ENCODE peak calls at places on chromosomes 11 and 22, in five cellular contexts. One of them, this sample, is unnamed.

GRCh38 chr11:67264886-67265632 is 1.2 kb upstream of the GRK2 start:
- DNase-seq in sigmoid colon: peak
- DNase-seq in body of pancreas: peak
- DNase-seq in HCT116: no peak
- DNase-seq in spleen: no peak
- DNase-seq in this sample: no peak

GRCh38 chr22:25024895-25025294 is 72.4 kb downstream of the KIAA1671 start:
- DNase-seq in sigmoid colon: no peak
- DNase-seq in body of pancreas: no peak
- DNase-seq in HCT116: no peak
- DNase-seq in spleen: no peak
- DNase-seq in this sample: no peak

GRCh38 chr11:73931039-73931645 is 19.7 kb upstream of the DNAJB13 start:
- DNase-seq in sigmoid colon: no peak
- DNase-seq in body of pancreas: peak
- DNase-seq in HCT116: peak
- DNase-seq in spleen: no peak
- DNase-seq in this sample: no peak

GRCh38 chr11:35009191-35009940 is 92.9 kb downstream of the PDHX start:
- DNase-seq in sigmoid colon: no peak
- DNase-seq in body of pancreas: peak
- DNase-seq in HCT116: peak
- DNase-seq in spleen: no peak
- DNase-seq in this sample: no peak

GRCh38 chr22:22771696-22772377 is 115.8 kb upstream of the IGLL5 start:
- DNase-seq in sigmoid colon: no peak
- DNase-seq in body of pancreas: no peak
- DNase-seq in HCT116: no peak
- DNase-seq in spleen: no peak
- DNase-seq in this sample: no peak

GRCh38 chr11:65056999-65057398 is 1.4 kb downstream of the NAALADL1 start:
- DNase-seq in sigmoid colon: no peak
- DNase-seq in body of pancreas: no peak
- DNase-seq in HCT116: no peak
- DNase-seq in spleen: no peak
- DNase-seq in this sample: no peak

GRCh38 chr11:129315781-129316579 is 59.7 kb upstream of the BARX2 start:
- DNase-seq in sigmoid colon: no peak
- DNase-seq in body of pancreas: peak
- DNase-seq in HCT116: peak
- DNase-seq in spleen: no peak
- DNase-seq in this sample: no peak

GRCh38 chr11:115550291-115551059 is 46.3 kb upstream of the CADM1 start:
- DNase-seq in sigmoid colon: no peak
- DNase-seq in body of pancreas: no peak
- DNase-seq in HCT116: no peak
- DNase-seq in spleen: no peak
- DNase-seq in this sample: no peak

GRCh38 chr22:43917523-43917922 is 6.1 kb upstream of the PNPLA3 start:
- DNase-seq in sigmoid colon: no peak
- DNase-seq in body of pancreas: no peak
- DNase-seq in HCT116: no peak
- DNase-seq in spleen: no peak
- DNase-seq in this sample: no peak

GRCh38 chr11:105109855-105110750 is 29.5 kb downstream of the CARD18 start:
- DNase-seq in sigmoid colon: no peak
- DNase-seq in body of pancreas: no peak
- DNase-seq in HCT116: no peak
- DNase-seq in spleen: no peak
- DNase-seq in this sample: no peak

GRCh38 chr22:45922256-45922655 is 54.7 kb downstream of the WNT7B start:
- DNase-seq in sigmoid colon: no peak
- DNase-seq in body of pancreas: no peak
- DNase-seq in HCT116: no peak
- DNase-seq in spleen: no peak
- DNase-seq in this sample: no peak

GRCh38 chr22:25688627-25689026 is 53.4 kb upstream of the MYO18B start:
- DNase-seq in sigmoid colon: no peak
- DNase-seq in body of pancreas: no peak
- DNase-seq in HCT116: no peak
- DNase-seq in spleen: no peak
- DNase-seq in this sample: no peak

GRCh38 chr11:117230286-117230961 is 1.4 kb downstream of the PCSK7 start:
- DNase-seq in sigmoid colon: peak
- DNase-seq in body of pancreas: no peak
- DNase-seq in HCT116: no peak
- DNase-seq in spleen: no peak
- DNase-seq in this sample: no peak

GRCh38 chr11:119729581-119730346 is 764 bp upstream of the NECTIN1 start:
- DNase-seq in sigmoid colon: peak
- DNase-seq in body of pancreas: peak
- DNase-seq in HCT116: peak
- DNase-seq in spleen: peak
- DNase-seq in this sample: peak

GRCh38 chr11:14636119-14636518 is 7.5 kb upstream of the PDE3B start:
- DNase-seq in sigmoid colon: no peak
- DNase-seq in body of pancreas: no peak
- DNase-seq in HCT116: no peak
- DNase-seq in spleen: no peak
- DNase-seq in this sample: no peak

GRCh38 chr11:94295534-94295933 is 8.8 kb upstream of the IZUMO1R start:
- DNase-seq in sigmoid colon: no peak
- DNase-seq in body of pancreas: no peak
- DNase-seq in HCT116: no peak
- DNase-seq in spleen: no peak
- DNase-seq in this sample: no peak

GRCh38 chr11:132718711-132719641 is 813.3 kb downstream of the OPCML start:
- DNase-seq in sigmoid colon: no peak
- DNase-seq in body of pancreas: no peak
- DNase-seq in HCT116: no peak
- DNase-seq in spleen: no peak
- DNase-seq in this sample: no peak

GRCh38 chr11:35511666-35512065 is 13.8 kb downstream of the PAMR1 start:
- DNase-seq in sigmoid colon: no peak
- DNase-seq in body of pancreas: no peak
- DNase-seq in HCT116: no peak
- DNase-seq in spleen: no peak
- DNase-seq in this sample: no peak

GRCh38 chr11:10856689-10857603 is 907 bp downstream of the ZBED5 start:
- DNase-seq in sigmoid colon: peak
- DNase-seq in body of pancreas: peak
- DNase-seq in HCT116: no peak
- DNase-seq in spleen: no peak
- DNase-seq in this sample: peak

GRCh38 chr11:31808721-31809542 is 2.2 kb downstream of the PAX6 start:
- DNase-seq in sigmoid colon: no peak
- DNase-seq in body of pancreas: no peak
- DNase-seq in HCT116: no peak
- DNase-seq in spleen: no peak
- DNase-seq in this sample: no peak

GRCh38 chr11:623999-624704 is 603 bp downstream of the CDHR5 start:
- DNase-seq in sigmoid colon: no peak
- DNase-seq in body of pancreas: peak
- DNase-seq in HCT116: peak
- DNase-seq in spleen: peak
- DNase-seq in this sample: no peak

GRCh38 chr11:119207300-119207570 is 1.1 kb downstream of the CBL start:
- DNase-seq in sigmoid colon: no peak
- DNase-seq in body of pancreas: no peak
- DNase-seq in HCT116: no peak
- DNase-seq in spleen: no peak
- DNase-seq in this sample: no peak

GRCh38 chr11:83831929-83832328 is 545.8 kb upstream of the CCDC90B start:
- DNase-seq in sigmoid colon: no peak
- DNase-seq in body of pancreas: no peak
- DNase-seq in HCT116: no peak
- DNase-seq in spleen: no peak
- DNase-seq in this sample: no peak

GRCh38 chr11:18633256-18634139 is 644 bp downstream of the SPTY2D1 start:
- DNase-seq in sigmoid colon: peak
- DNase-seq in body of pancreas: peak
- DNase-seq in HCT116: no peak
- DNase-seq in spleen: no peak
- DNase-seq in this sample: no peak

GRCh38 chr22:35315855-35316745 is 16.4 kb downstream of the TOM1 start:
- DNase-seq in sigmoid colon: peak
- DNase-seq in body of pancreas: no peak
- DNase-seq in HCT116: no peak
- DNase-seq in spleen: peak
- DNase-seq in this sample: peak

GRCh38 chr11:120937501-120937900 is 86.4 kb upstream of the TBCEL start:
- DNase-seq in sigmoid colon: no peak
- DNase-seq in body of pancreas: no peak
- DNase-seq in HCT116: no peak
- DNase-seq in spleen: no peak
- DNase-seq in this sample: no peak

DNA sequence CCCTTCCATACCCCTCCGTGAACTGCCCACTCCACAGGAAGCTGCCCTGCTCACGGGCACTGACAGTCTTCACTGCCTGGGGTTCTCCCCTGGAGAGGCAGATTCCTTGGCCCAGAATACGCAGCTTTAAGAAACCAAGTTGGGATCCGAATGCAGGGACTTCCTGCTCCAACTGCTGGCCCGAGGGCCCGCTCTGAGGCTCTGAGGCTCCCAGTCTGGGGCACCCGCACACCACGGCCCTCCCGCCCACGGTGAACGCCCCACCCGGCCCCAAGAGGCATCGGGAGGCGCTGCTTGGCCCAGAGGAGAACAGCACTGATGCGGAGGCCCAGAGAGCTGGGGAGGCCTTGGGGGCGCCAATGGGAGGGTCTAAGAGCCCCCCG is 42.3 kb downstream of the IGF2 start:
- DNase-seq in sigmoid colon: peak
- DNase-seq in body of pancreas: no peak
- DNase-seq in HCT116: no peak
- DNase-seq in spleen: peak
- DNase-seq in this sample: no peak
- H3K27ac ChIP-seq in sigmoid colon: peak
- H3K27ac ChIP-seq in body of pancreas: peak
- H3K27ac ChIP-seq in HCT116: no peak
- H3K27ac ChIP-seq in spleen: peak
- H3K27ac ChIP-seq in this sample: peak

DNA sequence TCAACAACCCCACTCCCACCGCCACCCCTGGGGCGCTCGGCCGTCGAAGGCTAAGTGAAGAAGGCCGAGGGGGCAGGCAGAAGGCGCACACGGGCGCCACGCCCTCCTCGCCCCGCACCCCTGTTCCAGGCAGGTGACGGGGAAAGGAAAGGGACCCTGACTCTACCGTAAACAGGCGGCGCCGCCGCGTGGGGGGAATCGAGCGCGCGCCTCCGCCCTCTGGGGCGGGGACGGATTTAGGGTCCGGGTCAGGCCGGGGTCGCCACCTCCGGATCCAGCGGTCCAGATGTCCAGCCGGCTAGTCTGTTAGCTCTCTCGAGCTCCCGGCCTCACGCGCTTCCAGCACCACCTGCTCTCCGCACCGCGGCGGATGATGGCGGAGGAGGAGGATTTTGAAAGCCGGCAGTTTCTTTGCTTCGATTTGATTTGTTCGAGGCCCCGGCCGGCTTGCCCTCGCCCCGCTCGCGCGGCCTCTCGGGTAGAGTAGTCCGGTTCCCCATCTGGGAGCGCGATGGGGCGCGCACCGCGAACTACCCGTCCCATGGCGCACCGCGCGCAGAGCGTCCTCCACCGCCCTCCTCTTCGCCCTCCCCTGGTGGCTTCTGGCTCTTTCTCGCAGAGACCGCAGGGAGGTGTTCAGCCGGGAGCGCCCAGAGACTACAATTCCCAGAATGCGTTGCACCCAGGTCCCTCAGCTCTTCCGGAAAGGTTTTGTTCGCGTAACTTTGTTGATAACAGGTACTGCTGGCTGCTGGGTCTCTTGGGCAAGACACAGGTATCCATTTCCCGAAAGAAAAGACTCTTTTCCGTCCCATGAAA is at the start of gene RANGAP1:
- DNase-seq in sigmoid colon: peak
- DNase-seq in body of pancreas: peak
- DNase-seq in HCT116: peak
- DNase-seq in spleen: peak
- DNase-seq in this sample: peak
- TF ChIP-seq POLR2A in sigmoid colon: peak
- TF ChIP-seq POLR2A in body of pancreas: peak
- TF ChIP-seq POLR2A in HCT116: peak
- TF ChIP-seq POLR2A in spleen: no peak
- TF ChIP-seq POLR2A in this sample: peak

DNA sequence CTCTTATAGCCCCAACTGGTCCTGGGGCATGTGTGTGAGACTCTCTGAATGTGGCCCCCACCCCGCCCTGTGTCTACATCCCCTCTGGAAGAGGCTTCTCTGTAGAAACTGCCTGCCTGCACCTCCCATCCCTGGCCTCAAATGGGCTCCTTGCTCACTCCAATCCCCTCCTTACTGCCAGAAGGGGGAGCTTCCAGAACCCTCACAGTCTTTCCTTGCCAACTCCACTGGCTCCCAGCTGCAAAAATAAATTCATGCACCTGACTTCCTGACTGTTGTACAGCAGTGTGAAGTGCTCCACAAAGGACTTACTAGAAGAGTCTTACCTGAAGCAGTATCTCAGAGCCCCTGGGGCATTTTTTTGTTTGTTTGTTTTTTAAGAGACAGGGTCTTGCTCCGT is 15.2 kb upstream of the SERPIND1 start:
- DNase-seq in sigmoid colon: no peak
- DNase-seq in body of pancreas: no peak
- DNase-seq in HCT116: no peak
- DNase-seq in spleen: no peak
- DNase-seq in this sample: no peak
- TF ChIP-seq CTCF in sigmoid colon: no peak
- TF ChIP-seq CTCF in body of pancreas: no peak
- TF ChIP-seq CTCF in HCT116: no peak
- TF ChIP-seq CTCF in spleen: no peak
- TF ChIP-seq CTCF in this sample: no peak

DNA sequence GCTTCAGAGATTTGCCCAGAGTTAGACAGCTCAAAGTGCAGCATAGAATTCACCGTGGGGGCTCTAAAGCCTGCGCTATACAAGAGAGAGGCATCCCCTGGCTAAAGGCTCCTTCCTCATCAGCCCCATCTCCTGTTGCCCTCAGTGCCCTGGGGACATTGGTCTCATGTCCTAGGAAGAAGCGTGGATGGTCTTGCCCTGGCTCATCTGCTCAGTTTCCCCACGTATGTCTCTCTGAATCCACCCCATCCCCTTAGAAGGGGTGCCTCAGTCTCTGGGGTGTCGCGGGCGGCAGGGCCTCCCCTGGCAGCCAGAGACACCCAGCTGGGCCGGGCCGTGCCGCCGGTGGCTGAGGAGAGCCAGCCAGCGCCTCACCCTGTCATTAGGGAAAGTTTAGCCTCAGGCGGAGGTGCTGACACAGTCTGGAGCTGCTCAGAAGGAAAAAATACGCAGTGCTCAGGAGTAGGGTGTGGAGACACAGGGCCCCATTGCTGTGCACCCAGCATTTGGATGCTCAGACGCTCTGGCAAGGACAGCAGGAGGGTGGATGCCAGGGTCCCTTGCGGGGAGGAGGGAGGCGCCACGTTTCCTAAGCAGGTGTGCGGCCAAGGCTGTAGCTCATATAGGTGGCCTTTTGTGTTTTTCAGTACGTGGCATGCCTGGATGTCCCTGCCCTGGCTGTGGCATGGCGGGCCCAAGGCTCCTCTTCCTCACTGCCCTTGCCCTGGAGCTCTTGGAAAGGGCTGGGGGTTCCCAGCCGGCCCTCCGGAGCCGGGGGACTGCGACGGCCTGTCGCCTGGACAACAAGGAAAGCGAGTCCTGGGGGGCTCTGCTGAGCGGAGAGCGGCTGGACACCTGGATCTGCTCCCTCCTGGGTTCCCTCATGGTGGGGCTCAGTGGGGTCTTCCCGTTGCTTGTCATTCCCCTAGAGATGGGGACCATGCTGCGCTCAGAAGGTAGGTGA is 1.3 kb downstream of the SLC39A13 start:
- DNase-seq in sigmoid colon: no peak
- DNase-seq in body of pancreas: no peak
- DNase-seq in HCT116: no peak
- DNase-seq in spleen: peak
- DNase-seq in this sample: no peak
- H3K27ac ChIP-seq in sigmoid colon: peak
- H3K27ac ChIP-seq in body of pancreas: peak
- H3K27ac ChIP-seq in HCT116: peak
- H3K27ac ChIP-seq in spleen: peak
- H3K27ac ChIP-seq in this sample: peak

This sample was measured in gastrocnemius medialis.